ENCODE peak calls at places on chromosome 2, in eight cellular contexts. One of them, this sample, is unnamed.
A peak's percentile ranks its signal among the peaks of the same experiment; 100 is the strongest.

GRCh38 chr2:191650896-191651773 is 26.8 kb upstream of the NABP1 start:
- DNase-seq in HEK293T: no peak
- DNase-seq in RCC 7860: no peak
- DNase-seq in stimulated activated CD4-positive, alpha-beta T cell treated with anti-CD3 and anti-CD28 coated beads, Interleukin-4, amount 100 ng/mL, for 24 hours: no peak
- DNase-seq in naive thymus-derived CD4-positive, alpha-beta T cell: no peak
- DNase-seq in bronchial epithelial cell: peak; percentile 73
- DNase-seq in AG09319: no peak
- DNase-seq in left kidney: no peak
- DNase-seq in this sample: no peak

GRCh38 chr2:102206666-102207341 is 20.0 kb downstream of the IL1RL2 start:
- DNase-seq in HEK293T: no peak
- DNase-seq in RCC 7860: no peak
- DNase-seq in stimulated activated CD4-positive, alpha-beta T cell treated with anti-CD3 and anti-CD28 coated beads, Interleukin-4, amount 100 ng/mL, for 24 hours: no peak
- DNase-seq in naive thymus-derived CD4-positive, alpha-beta T cell: no peak
- DNase-seq in bronchial epithelial cell: no peak
- DNase-seq in AG09319: no peak
- DNase-seq in left kidney: no peak
- DNase-seq in this sample: no peak

GRCh38 chr2:206193643-206194382 is 34.1 kb downstream of the EEF1B2 start:
- DNase-seq in HEK293T: no peak
- DNase-seq in RCC 7860: no peak
- DNase-seq in stimulated activated CD4-positive, alpha-beta T cell treated with anti-CD3 and anti-CD28 coated beads, Interleukin-4, amount 100 ng/mL, for 24 hours: no peak
- DNase-seq in naive thymus-derived CD4-positive, alpha-beta T cell: no peak
- DNase-seq in bronchial epithelial cell: no peak
- DNase-seq in AG09319: no peak
- DNase-seq in left kidney: no peak
- DNase-seq in this sample: no peak

GRCh38 chr2:170782673-170783072 is 12.5 kb downstream of the ERICH2 start:
- DNase-seq in HEK293T: no peak
- DNase-seq in RCC 7860: no peak
- DNase-seq in stimulated activated CD4-positive, alpha-beta T cell treated with anti-CD3 and anti-CD28 coated beads, Interleukin-4, amount 100 ng/mL, for 24 hours: no peak
- DNase-seq in naive thymus-derived CD4-positive, alpha-beta T cell: no peak
- DNase-seq in bronchial epithelial cell: no peak
- DNase-seq in AG09319: no peak
- DNase-seq in left kidney: no peak
- DNase-seq in this sample: no peak

GRCh38 chr2:29723255-29724001 is 198.0 kb downstream of the ALK start:
- DNase-seq in HEK293T: no peak
- DNase-seq in RCC 7860: peak; percentile 46
- DNase-seq in stimulated activated CD4-positive, alpha-beta T cell treated with anti-CD3 and anti-CD28 coated beads, Interleukin-4, amount 100 ng/mL, for 24 hours: no peak
- DNase-seq in naive thymus-derived CD4-positive, alpha-beta T cell: no peak
- DNase-seq in bronchial epithelial cell: peak; percentile 8
- DNase-seq in AG09319: no peak
- DNase-seq in left kidney: no peak
- DNase-seq in this sample: no peak

GRCh38 chr2:949384-949893 is 1.2 kb upstream of the SNTG2 start:
- DNase-seq in HEK293T: no peak
- DNase-seq in RCC 7860: no peak
- DNase-seq in stimulated activated CD4-positive, alpha-beta T cell treated with anti-CD3 and anti-CD28 coated beads, Interleukin-4, amount 100 ng/mL, for 24 hours: no peak
- DNase-seq in naive thymus-derived CD4-positive, alpha-beta T cell: no peak
- DNase-seq in bronchial epithelial cell: no peak
- DNase-seq in AG09319: no peak
- DNase-seq in left kidney: no peak
- DNase-seq in this sample: no peak

GRCh38 chr2:188725981-188726380 is 248.2 kb upstream of the COL3A1 start:
- DNase-seq in HEK293T: no peak
- DNase-seq in RCC 7860: peak; percentile 28
- DNase-seq in stimulated activated CD4-positive, alpha-beta T cell treated with anti-CD3 and anti-CD28 coated beads, Interleukin-4, amount 100 ng/mL, for 24 hours: no peak
- DNase-seq in naive thymus-derived CD4-positive, alpha-beta T cell: no peak
- DNase-seq in bronchial epithelial cell: peak; percentile 46
- DNase-seq in AG09319: no peak
- DNase-seq in left kidney: no peak
- DNase-seq in this sample: no peak

GRCh38 chr2:102238039-102238756 is 51.4 kb downstream of the IL1RL2 start:
- DNase-seq in HEK293T: no peak
- DNase-seq in RCC 7860: no peak
- DNase-seq in stimulated activated CD4-positive, alpha-beta T cell treated with anti-CD3 and anti-CD28 coated beads, Interleukin-4, amount 100 ng/mL, for 24 hours: peak; percentile 39
- DNase-seq in naive thymus-derived CD4-positive, alpha-beta T cell: no peak
- DNase-seq in bronchial epithelial cell: no peak
- DNase-seq in AG09319: no peak
- DNase-seq in left kidney: no peak
- DNase-seq in this sample: no peak

GRCh38 chr2:108630567-108631405 is 88.5 kb upstream of the RANBP2 start:
- DNase-seq in HEK293T: no peak
- DNase-seq in RCC 7860: no peak
- DNase-seq in stimulated activated CD4-positive, alpha-beta T cell treated with anti-CD3 and anti-CD28 coated beads, Interleukin-4, amount 100 ng/mL, for 24 hours: no peak
- DNase-seq in naive thymus-derived CD4-positive, alpha-beta T cell: no peak
- DNase-seq in bronchial epithelial cell: peak; percentile 49
- DNase-seq in AG09319: no peak
- DNase-seq in left kidney: no peak
- DNase-seq in this sample: no peak

GRCh38 chr2:96117701-96118588 is 1.6 kb upstream of the ADRA2B start:
- DNase-seq in HEK293T: no peak
- DNase-seq in RCC 7860: no peak
- DNase-seq in stimulated activated CD4-positive, alpha-beta T cell treated with anti-CD3 and anti-CD28 coated beads, Interleukin-4, amount 100 ng/mL, for 24 hours: no peak
- DNase-seq in naive thymus-derived CD4-positive, alpha-beta T cell: no peak
- DNase-seq in bronchial epithelial cell: peak; percentile 8
- DNase-seq in AG09319: no peak
- DNase-seq in left kidney: peak; percentile 53
- DNase-seq in this sample: no peak

GRCh38 chr2:88053301-88053700 is 2.3 kb downstream of the KRCC1 start:
- DNase-seq in HEK293T: no peak
- DNase-seq in RCC 7860: no peak
- DNase-seq in stimulated activated CD4-positive, alpha-beta T cell treated with anti-CD3 and anti-CD28 coated beads, Interleukin-4, amount 100 ng/mL, for 24 hours: no peak
- DNase-seq in naive thymus-derived CD4-positive, alpha-beta T cell: no peak
- DNase-seq in bronchial epithelial cell: no peak
- DNase-seq in AG09319: peak; percentile 47
- DNase-seq in left kidney: no peak
- DNase-seq in this sample: no peak

GRCh38 chr2:161118722-161119121 is 41.5 kb upstream of the TANK start:
- DNase-seq in HEK293T: no peak
- DNase-seq in RCC 7860: no peak
- DNase-seq in stimulated activated CD4-positive, alpha-beta T cell treated with anti-CD3 and anti-CD28 coated beads, Interleukin-4, amount 100 ng/mL, for 24 hours: no peak
- DNase-seq in naive thymus-derived CD4-positive, alpha-beta T cell: no peak
- DNase-seq in bronchial epithelial cell: no peak
- DNase-seq in AG09319: no peak
- DNase-seq in left kidney: no peak
- DNase-seq in this sample: no peak

GRCh38 chr2:186032337-186032736 is 293.7 kb downstream of the FSIP2 start:
- DNase-seq in HEK293T: no peak
- DNase-seq in RCC 7860: no peak
- DNase-seq in stimulated activated CD4-positive, alpha-beta T cell treated with anti-CD3 and anti-CD28 coated beads, Interleukin-4, amount 100 ng/mL, for 24 hours: no peak
- DNase-seq in naive thymus-derived CD4-positive, alpha-beta T cell: no peak
- DNase-seq in bronchial epithelial cell: no peak
- DNase-seq in AG09319: no peak
- DNase-seq in left kidney: no peak
- DNase-seq in this sample: no peak

GRCh38 chr2:240256704-240257637 is 116.5 kb upstream of the OTOS start:
- DNase-seq in HEK293T: no peak
- DNase-seq in RCC 7860: no peak
- DNase-seq in stimulated activated CD4-positive, alpha-beta T cell treated with anti-CD3 and anti-CD28 coated beads, Interleukin-4, amount 100 ng/mL, for 24 hours: no peak
- DNase-seq in naive thymus-derived CD4-positive, alpha-beta T cell: no peak
- DNase-seq in bronchial epithelial cell: no peak
- DNase-seq in AG09319: no peak
- DNase-seq in left kidney: no peak
- DNase-seq in this sample: no peak

GRCh38 chr2:6828299-6828584 is 37.5 kb downstream of the CMPK2 start:
- DNase-seq in HEK293T: no peak
- DNase-seq in RCC 7860: no peak
- DNase-seq in stimulated activated CD4-positive, alpha-beta T cell treated with anti-CD3 and anti-CD28 coated beads, Interleukin-4, amount 100 ng/mL, for 24 hours: no peak
- DNase-seq in naive thymus-derived CD4-positive, alpha-beta T cell: no peak
- DNase-seq in bronchial epithelial cell: peak; percentile 9
- DNase-seq in AG09319: peak; percentile 23
- DNase-seq in left kidney: peak; percentile 74
- DNase-seq in this sample: no peak

GRCh38 chr2:199629301-199629700 is 171.6 kb upstream of the SATB2 start:
- DNase-seq in HEK293T: no peak
- DNase-seq in RCC 7860: no peak
- DNase-seq in stimulated activated CD4-positive, alpha-beta T cell treated with anti-CD3 and anti-CD28 coated beads, Interleukin-4, amount 100 ng/mL, for 24 hours: no peak
- DNase-seq in naive thymus-derived CD4-positive, alpha-beta T cell: no peak
- DNase-seq in bronchial epithelial cell: no peak
- DNase-seq in AG09319: no peak
- DNase-seq in left kidney: no peak
- DNase-seq in this sample: no peak

GRCh38 chr2:207223051-207223450 is 57.3 kb upstream of the KLF7 start:
- DNase-seq in HEK293T: peak; percentile 27
- DNase-seq in RCC 7860: peak; percentile 87
- DNase-seq in stimulated activated CD4-positive, alpha-beta T cell treated with anti-CD3 and anti-CD28 coated beads, Interleukin-4, amount 100 ng/mL, for 24 hours: peak; percentile 37
- DNase-seq in naive thymus-derived CD4-positive, alpha-beta T cell: no peak
- DNase-seq in bronchial epithelial cell: peak; percentile 94
- DNase-seq in AG09319: no peak
- DNase-seq in left kidney: no peak
- DNase-seq in this sample: no peak

GRCh38 chr2:179898873-179899272 is 37.5 kb upstream of the ZNF385B start:
- DNase-seq in HEK293T: peak; percentile 46
- DNase-seq in RCC 7860: peak; percentile 11
- DNase-seq in stimulated activated CD4-positive, alpha-beta T cell treated with anti-CD3 and anti-CD28 coated beads, Interleukin-4, amount 100 ng/mL, for 24 hours: no peak
- DNase-seq in naive thymus-derived CD4-positive, alpha-beta T cell: no peak
- DNase-seq in bronchial epithelial cell: peak; percentile 34
- DNase-seq in AG09319: no peak
- DNase-seq in left kidney: peak; percentile 27
- DNase-seq in this sample: no peak

GRCh38 chr2:204353823-204354222 is 191.5 kb upstream of the PARD3B start:
- DNase-seq in HEK293T: no peak
- DNase-seq in RCC 7860: no peak
- DNase-seq in stimulated activated CD4-positive, alpha-beta T cell treated with anti-CD3 and anti-CD28 coated beads, Interleukin-4, amount 100 ng/mL, for 24 hours: no peak
- DNase-seq in naive thymus-derived CD4-positive, alpha-beta T cell: no peak
- DNase-seq in bronchial epithelial cell: no peak
- DNase-seq in AG09319: peak; percentile 49
- DNase-seq in left kidney: no peak
- DNase-seq in this sample: no peak

GRCh38 chr2:68432696-68433658 is 34.1 kb downstream of the FBXO48 start:
- DNase-seq in HEK293T: no peak
- DNase-seq in RCC 7860: no peak
- DNase-seq in stimulated activated CD4-positive, alpha-beta T cell treated with anti-CD3 and anti-CD28 coated beads, Interleukin-4, amount 100 ng/mL, for 24 hours: no peak
- DNase-seq in naive thymus-derived CD4-positive, alpha-beta T cell: no peak
- DNase-seq in bronchial epithelial cell: no peak
- DNase-seq in AG09319: no peak
- DNase-seq in left kidney: no peak
- DNase-seq in this sample: no peak

GRCh38 chr2:239369631-239370161 is 31.1 kb downstream of the HDAC4 start:
- DNase-seq in HEK293T: no peak
- DNase-seq in RCC 7860: no peak
- DNase-seq in stimulated activated CD4-positive, alpha-beta T cell treated with anti-CD3 and anti-CD28 coated beads, Interleukin-4, amount 100 ng/mL, for 24 hours: peak; percentile 85
- DNase-seq in naive thymus-derived CD4-positive, alpha-beta T cell: peak; percentile 39
- DNase-seq in bronchial epithelial cell: no peak
- DNase-seq in AG09319: no peak
- DNase-seq in left kidney: peak; percentile 40
- DNase-seq in this sample: no peak

GRCh38 chr2:143553261-143553660 is 424.0 kb downstream of the ARHGAP15 start:
- DNase-seq in HEK293T: no peak
- DNase-seq in RCC 7860: no peak
- DNase-seq in stimulated activated CD4-positive, alpha-beta T cell treated with anti-CD3 and anti-CD28 coated beads, Interleukin-4, amount 100 ng/mL, for 24 hours: peak; percentile 25
- DNase-seq in naive thymus-derived CD4-positive, alpha-beta T cell: no peak
- DNase-seq in bronchial epithelial cell: no peak
- DNase-seq in AG09319: no peak
- DNase-seq in left kidney: no peak
- DNase-seq in this sample: no peak

GRCh38 chr2:105329561-105330495 is at the start of gene TGFBRAP1:
- DNase-seq in HEK293T: peak; percentile 72
- DNase-seq in RCC 7860: no peak
- DNase-seq in stimulated activated CD4-positive, alpha-beta T cell treated with anti-CD3 and anti-CD28 coated beads, Interleukin-4, amount 100 ng/mL, for 24 hours: peak; percentile 42
- DNase-seq in naive thymus-derived CD4-positive, alpha-beta T cell: peak; percentile 63
- DNase-seq in bronchial epithelial cell: no peak
- DNase-seq in AG09319: no peak
- DNase-seq in left kidney: peak; percentile 84
- DNase-seq in this sample: no peak